ENCODE peak calls at places on chromosome 9, in ten cellular contexts. One of them, this sample, is unnamed.

GRCh38 chr9:97714435-97714834 is 17.3 kb upstream of the XPA start:
- DNase-seq in effector memory CD4-positive, alpha-beta T cell: no peak
- DNase-seq in activated CD4-positive, alpha-beta T cell treated with anti-CD3 and anti-CD28 coated beads for 48 hours: no peak
- DNase-seq in A549: peak
- DNase-seq in germinal center: no peak
- DNase-seq in pancreas: no peak
- DNase-seq in NCI-H460: no peak
- DNase-seq in DMS 273 treated with DMSO at 0.1 percent for 48 hours: no peak
- DNase-seq in activated T-cell treated with anti-CD3 and anti-CD28 coated beads, Interleukin-2, amount 50 U/mL, for 72 hours: no peak
- DNase-seq in activated naive CD4-positive, alpha-beta T cell treated with anti-CD3 and anti-CD28 coated beads, Interleukin-2, amount 50 U/mL, for 16 hours: no peak
- DNase-seq in this sample: no peak

GRCh38 chr9:134174073-134174449 is 9.7 kb upstream of the RNU6ATAC start:
- DNase-seq in effector memory CD4-positive, alpha-beta T cell: no peak
- DNase-seq in activated CD4-positive, alpha-beta T cell treated with anti-CD3 and anti-CD28 coated beads for 48 hours: no peak
- DNase-seq in A549: no peak
- DNase-seq in germinal center: peak
- DNase-seq in pancreas: no peak
- DNase-seq in NCI-H460: no peak
- DNase-seq in DMS 273 treated with DMSO at 0.1 percent for 48 hours: no peak
- DNase-seq in activated T-cell treated with anti-CD3 and anti-CD28 coated beads, Interleukin-2, amount 50 U/mL, for 72 hours: no peak
- DNase-seq in activated naive CD4-positive, alpha-beta T cell treated with anti-CD3 and anti-CD28 coated beads, Interleukin-2, amount 50 U/mL, for 16 hours: no peak
- DNase-seq in this sample: peak

GRCh38 chr9:127742435-127743088 is 7.5 kb upstream of the TOR2A start:
- DNase-seq in effector memory CD4-positive, alpha-beta T cell: no peak
- DNase-seq in activated CD4-positive, alpha-beta T cell treated with anti-CD3 and anti-CD28 coated beads for 48 hours: no peak
- DNase-seq in A549: peak
- DNase-seq in germinal center: no peak
- DNase-seq in pancreas: peak
- DNase-seq in NCI-H460: peak
- DNase-seq in DMS 273 treated with DMSO at 0.1 percent for 48 hours: peak
- DNase-seq in activated T-cell treated with anti-CD3 and anti-CD28 coated beads, Interleukin-2, amount 50 U/mL, for 72 hours: no peak
- DNase-seq in activated naive CD4-positive, alpha-beta T cell treated with anti-CD3 and anti-CD28 coated beads, Interleukin-2, amount 50 U/mL, for 16 hours: no peak
- DNase-seq in this sample: no peak

GRCh38 chr9:106862946-106863740 is at the start of gene ZNF462:
- DNase-seq in effector memory CD4-positive, alpha-beta T cell: no peak
- DNase-seq in activated CD4-positive, alpha-beta T cell treated with anti-CD3 and anti-CD28 coated beads for 48 hours: peak
- DNase-seq in A549: peak
- DNase-seq in germinal center: no peak
- DNase-seq in pancreas: no peak
- DNase-seq in NCI-H460: peak
- DNase-seq in DMS 273 treated with DMSO at 0.1 percent for 48 hours: peak
- DNase-seq in activated T-cell treated with anti-CD3 and anti-CD28 coated beads, Interleukin-2, amount 50 U/mL, for 72 hours: no peak
- DNase-seq in activated naive CD4-positive, alpha-beta T cell treated with anti-CD3 and anti-CD28 coated beads, Interleukin-2, amount 50 U/mL, for 16 hours: no peak
- DNase-seq in this sample: peak

GRCh38 chr9:130266236-130267098 is 907 bp downstream of the HMCN2 start:
- DNase-seq in effector memory CD4-positive, alpha-beta T cell: no peak
- DNase-seq in activated CD4-positive, alpha-beta T cell treated with anti-CD3 and anti-CD28 coated beads for 48 hours: no peak
- DNase-seq in A549: no peak
- DNase-seq in germinal center: no peak
- DNase-seq in pancreas: no peak
- DNase-seq in NCI-H460: no peak
- DNase-seq in DMS 273 treated with DMSO at 0.1 percent for 48 hours: no peak
- DNase-seq in activated T-cell treated with anti-CD3 and anti-CD28 coated beads, Interleukin-2, amount 50 U/mL, for 72 hours: no peak
- DNase-seq in activated naive CD4-positive, alpha-beta T cell treated with anti-CD3 and anti-CD28 coated beads, Interleukin-2, amount 50 U/mL, for 16 hours: no peak
- DNase-seq in this sample: no peak

GRCh38 chr9:129481824-129482511 is 138.9 kb downstream of the C9orf50 start:
- DNase-seq in effector memory CD4-positive, alpha-beta T cell: no peak
- DNase-seq in activated CD4-positive, alpha-beta T cell treated with anti-CD3 and anti-CD28 coated beads for 48 hours: no peak
- DNase-seq in A549: peak
- DNase-seq in germinal center: no peak
- DNase-seq in pancreas: no peak
- DNase-seq in NCI-H460: no peak
- DNase-seq in DMS 273 treated with DMSO at 0.1 percent for 48 hours: no peak
- DNase-seq in activated T-cell treated with anti-CD3 and anti-CD28 coated beads, Interleukin-2, amount 50 U/mL, for 72 hours: no peak
- DNase-seq in activated naive CD4-positive, alpha-beta T cell treated with anti-CD3 and anti-CD28 coated beads, Interleukin-2, amount 50 U/mL, for 16 hours: no peak
- DNase-seq in this sample: no peak

GRCh38 chr9:21830589-21830988 is 28.2 kb downstream of the MTAP start:
- DNase-seq in effector memory CD4-positive, alpha-beta T cell: no peak
- DNase-seq in activated CD4-positive, alpha-beta T cell treated with anti-CD3 and anti-CD28 coated beads for 48 hours: peak
- DNase-seq in A549: peak
- DNase-seq in germinal center: no peak
- DNase-seq in pancreas: no peak
- DNase-seq in NCI-H460: no peak
- DNase-seq in DMS 273 treated with DMSO at 0.1 percent for 48 hours: no peak
- DNase-seq in activated T-cell treated with anti-CD3 and anti-CD28 coated beads, Interleukin-2, amount 50 U/mL, for 72 hours: no peak
- DNase-seq in activated naive CD4-positive, alpha-beta T cell treated with anti-CD3 and anti-CD28 coated beads, Interleukin-2, amount 50 U/mL, for 16 hours: peak
- DNase-seq in this sample: no peak

GRCh38 chr9:95265960-95266359 is 51.5 kb downstream of the FANCC start:
- DNase-seq in effector memory CD4-positive, alpha-beta T cell: no peak
- DNase-seq in activated CD4-positive, alpha-beta T cell treated with anti-CD3 and anti-CD28 coated beads for 48 hours: no peak
- DNase-seq in A549: no peak
- DNase-seq in germinal center: no peak
- DNase-seq in pancreas: no peak
- DNase-seq in NCI-H460: no peak
- DNase-seq in DMS 273 treated with DMSO at 0.1 percent for 48 hours: no peak
- DNase-seq in activated T-cell treated with anti-CD3 and anti-CD28 coated beads, Interleukin-2, amount 50 U/mL, for 72 hours: no peak
- DNase-seq in activated naive CD4-positive, alpha-beta T cell treated with anti-CD3 and anti-CD28 coated beads, Interleukin-2, amount 50 U/mL, for 16 hours: no peak
- DNase-seq in this sample: no peak

GRCh38 chr9:100167912-100168775 is 69.1 kb downstream of the INVS start:
- DNase-seq in effector memory CD4-positive, alpha-beta T cell: no peak
- DNase-seq in activated CD4-positive, alpha-beta T cell treated with anti-CD3 and anti-CD28 coated beads for 48 hours: no peak
- DNase-seq in A549: no peak
- DNase-seq in germinal center: no peak
- DNase-seq in pancreas: no peak
- DNase-seq in NCI-H460: no peak
- DNase-seq in DMS 273 treated with DMSO at 0.1 percent for 48 hours: no peak
- DNase-seq in activated T-cell treated with anti-CD3 and anti-CD28 coated beads, Interleukin-2, amount 50 U/mL, for 72 hours: no peak
- DNase-seq in activated naive CD4-positive, alpha-beta T cell treated with anti-CD3 and anti-CD28 coated beads, Interleukin-2, amount 50 U/mL, for 16 hours: no peak
- DNase-seq in this sample: no peak

This sample was measured in OCI-LY7.